ENCODE peak calls at places on chromosome 2, in four cellular contexts. H is IMR-90, D is K562, A is GM12878. B is an unnamed sample.

GRCh38 chr2:142865924-142866323 is 11.5 kb upstream of the KYNU start:
- DNase-seq in A (no peak), H (peak), D (no peak), B (peak)

GRCh38 chr2:48032765-48033164 is 126.5 kb upstream of the FBXO11 start:
- DNase-seq in D (no peak), H (no peak), A (no peak), B (no peak)

GRCh38 chr2:37583867-37584266 is 87.6 kb downstream of the CDC42EP3 start:
- DNase-seq in D (no peak), A (no peak), H (peak), B (peak)

GRCh38 chr2:151756820-151757219 is 22.5 kb upstream of the NEB start:
- DNase-seq in H (no peak), D (peak), A (no peak), B (no peak)

GRCh38 chr2:207046642-207047213 is 107.4 kb downstream of the CPO start:
- DNase-seq in H (no peak), D (no peak), A (no peak), B (peak)

GRCh38 chr2:27315122-27315521 is 6.9 kb upstream of the UCN start:
- DNase-seq in H (no peak), A (no peak), D (no peak), B (no peak)

GRCh38 chr2:55609193-55609794 is 8.1 kb downstream of the PPP4R3B start:
- DNase-seq in A (no peak), H (no peak), D (peak), B (no peak)

GRCh38 chr2:121689356-121689755 is 40.1 kb upstream of the CLASP1 start:
- DNase-seq in A (no peak), H (peak), D (peak), B (peak)

GRCh38 chr2:83844490-83844889 is 614.6 kb downstream of the SUCLG1 start:
- DNase-seq in A (no peak), D (no peak), H (no peak), B (no peak)

GRCh38 chr2:83851066-83851465 is 608.0 kb downstream of the SUCLG1 start:
- DNase-seq in A (no peak), D (no peak), H (no peak), B (no peak)

GRCh38 chr2:83850071-83850725 is 608.9 kb downstream of the SUCLG1 start:
- DNase-seq in A (no peak), D (no peak), H (no peak), B (no peak)
- TF ChIP-seq FOS in A (no peak), D (no peak), H (no peak), B (no peak)

DNA sequence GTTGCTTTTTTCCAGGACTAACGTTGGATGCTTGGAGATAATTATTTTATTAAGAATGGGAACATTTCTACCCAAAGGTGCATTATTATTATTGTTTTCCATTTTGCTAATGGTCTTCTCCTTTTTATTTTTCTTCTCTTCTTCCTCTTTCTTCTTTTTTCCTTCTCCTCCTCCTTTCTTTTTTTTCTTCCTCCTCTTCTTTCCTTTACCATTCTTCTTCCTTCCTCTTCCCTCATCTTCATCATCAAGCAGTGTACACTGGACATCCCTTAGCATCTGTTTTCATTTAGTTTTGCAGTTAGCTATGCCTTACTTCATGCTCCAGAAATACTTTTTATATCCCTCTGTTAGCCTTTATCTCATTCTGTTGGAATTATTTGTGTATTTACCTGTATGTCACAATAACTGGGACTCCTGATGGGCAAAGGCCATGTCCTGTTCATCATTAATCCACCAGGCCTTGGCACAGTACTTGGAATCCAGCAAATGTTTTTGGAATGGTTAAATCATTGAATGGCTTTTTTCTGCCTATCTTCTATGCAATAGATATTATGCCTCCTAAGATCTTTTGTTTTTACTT is 162.7 kb downstream of the CAMKMT start:
- DNase-seq in A (no peak), D (no peak), H (no peak), B (no peak)
- TF ChIP-seq FOS in A (no peak), D (no peak), H (no peak), B (no peak)

DNA sequence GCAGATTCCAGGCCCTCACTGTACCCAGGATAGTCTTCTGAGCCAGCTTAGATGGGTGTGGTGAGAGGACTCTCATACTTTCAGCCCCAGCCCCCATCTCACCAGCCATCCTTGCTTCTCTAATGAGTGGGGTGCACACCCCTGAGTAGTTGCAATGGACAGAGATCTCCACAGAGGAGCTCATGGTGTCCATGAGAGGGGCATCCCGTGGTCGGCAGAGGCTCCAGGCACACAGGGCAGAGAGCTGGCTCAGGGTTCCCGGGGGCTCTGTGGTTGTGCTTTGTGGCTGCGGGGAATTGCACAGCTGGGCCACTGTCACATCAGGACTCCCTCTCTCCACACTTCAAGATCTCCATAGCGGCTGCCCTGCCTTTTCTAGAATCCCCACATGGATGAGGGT is 226.0 kb upstream of the PXDN start:
- DNase-seq in A (no peak), D (no peak), H (no peak), B (no peak)
- TF ChIP-seq FOS in A (no peak), D (no peak), H (no peak), B (no peak)

DNA sequence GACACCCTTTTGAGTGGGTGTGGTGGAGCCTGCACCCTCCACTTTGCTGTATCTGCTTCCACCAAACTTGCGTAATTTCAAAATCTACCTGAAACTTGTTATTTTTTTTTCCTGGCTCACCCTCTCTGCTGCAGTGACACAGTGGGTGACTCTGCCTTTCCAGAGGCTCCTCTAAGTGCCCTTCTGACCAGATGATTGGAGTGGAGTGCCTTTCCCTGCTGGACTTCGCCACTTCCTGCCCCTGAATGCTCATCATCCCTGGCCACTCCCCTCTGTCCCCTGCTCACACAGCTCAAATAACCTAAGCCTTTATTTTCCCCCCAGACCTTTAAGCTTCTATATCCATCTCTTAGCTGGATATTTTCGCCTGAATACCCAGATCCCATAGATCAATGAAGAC is 777.5 kb upstream of the ID2 start:
- DNase-seq in A (no peak), H (no peak), D (no peak), B (no peak)
- TF ChIP-seq FOS in A (no peak), H (no peak), D (no peak), B (no peak)

GRCh38 chr2:102114290-102114721 is 28.2 kb upstream of the IL1R1 start:
- DNase-seq in D (no peak), A (peak), H (peak), B (peak)
- TF ChIP-seq FOS in D (no peak), A (no peak), H (peak), B (no peak)